ENCODE peak calls at places on chromosomes 12 and 14, in seven cellular contexts. V, Y, A, U, P, N and W are unnamed samples.

GRCh38 chr12:89884365-89884915 is 175.8 kb upstream of the ATP2B1 start:
- DNase-seq in V (no peak), Y (no peak), A (peak; percentile 60), U (no peak), P (no peak), N (no peak), W (no peak)

GRCh38 chr14:92584856-92585255 is 71.3 kb downstream of the RIN3 start:
- DNase-seq in V (no peak), Y (no peak), A (no peak), U (no peak), P (no peak), N (no peak), W (peak; percentile 58)

GRCh38 chr12:72277415-72277814 is 5.2 kb downstream of the TRHDE start:
- DNase-seq in V (no peak), Y (no peak), A (no peak), U (peak; percentile 61), P (no peak), N (no peak), W (no peak)

GRCh38 chr14:100578552-100578951 is 8.7 kb downstream of the BEGAIN start:
- DNase-seq in V (no peak), Y (no peak), A (no peak), U (no peak), P (no peak), N (no peak), W (no peak)

GRCh38 chr12:112796067-112796466 is 4.5 kb downstream of the RPH3A start:
- DNase-seq in V (no peak), Y (no peak), A (no peak), U (no peak), P (no peak), N (no peak), W (no peak)

GRCh38 chr12:80716711-80717469 is at the start of gene MYF5:
- DNase-seq in V (no peak), Y (no peak), A (no peak), U (no peak), P (no peak), N (no peak), W (no peak)

GRCh38 chr12:116310082-116310481 is 32.6 kb upstream of the MED13L start:
- DNase-seq in V (no peak), Y (no peak), A (no peak), U (no peak), P (no peak), N (no peak), W (no peak)

GRCh38 chr12:117501470-117501869 is 140.0 kb upstream of the NOS1 start:
- DNase-seq in V (no peak), Y (peak; percentile 72), A (no peak), U (no peak), P (peak; percentile 68), N (no peak), W (no peak)

GRCh38 chr12:112627851-112628250 is 163.7 kb upstream of the RPH3A start:
- DNase-seq in V (no peak), Y (no peak), A (no peak), U (no peak), P (no peak), N (no peak), W (no peak)

GRCh38 chr12:126228936-126229335 is 1163.7 kb downstream of the AACS start:
- DNase-seq in V (no peak), Y (no peak), A (no peak), U (no peak), P (no peak), N (no peak), W (no peak)

GRCh38 chr12:9115731-9116689 is at the start of gene A2M:
- DNase-seq in V (no peak), Y (peak; percentile 38), A (peak; percentile 21), U (peak; percentile 0), P (no peak), N (peak; percentile 76), W (peak; percentile 37)

GRCh38 chr14:85934123-85934885 is 404.4 kb downstream of the FLRT2 start:
- DNase-seq in V (no peak), Y (peak; percentile 26), A (no peak), U (no peak), P (peak; percentile 64), N (peak; percentile 14), W (no peak)

GRCh38 chr12:41466762-41467270 is 278.7 kb downstream of the PDZRN4 start:
- DNase-seq in V (no peak), Y (no peak), A (no peak), U (peak; percentile 2), P (no peak), N (no peak), W (no peak)

GRCh38 chr12:79127268-79127895 is 262.8 kb downstream of the SYT1 start:
- DNase-seq in V (no peak), Y (no peak), A (no peak), U (peak; percentile 100), P (no peak), N (no peak), W (no peak)

GRCh38 chr14:90491221-90491867 is 94.5 kb downstream of the CALM1 start:
- DNase-seq in V (no peak), Y (peak; percentile 71), A (peak; percentile 79), U (peak; percentile 78), P (no peak), N (peak; percentile 82), W (peak; percentile 53)

GRCh38 chr14:50527970-50528369 is 4.4 kb downstream of the MAP4K5 start:
- DNase-seq in V (no peak), Y (no peak), A (peak; percentile 50), U (peak; percentile 75), P (no peak), N (no peak), W (no peak)

DNA sequence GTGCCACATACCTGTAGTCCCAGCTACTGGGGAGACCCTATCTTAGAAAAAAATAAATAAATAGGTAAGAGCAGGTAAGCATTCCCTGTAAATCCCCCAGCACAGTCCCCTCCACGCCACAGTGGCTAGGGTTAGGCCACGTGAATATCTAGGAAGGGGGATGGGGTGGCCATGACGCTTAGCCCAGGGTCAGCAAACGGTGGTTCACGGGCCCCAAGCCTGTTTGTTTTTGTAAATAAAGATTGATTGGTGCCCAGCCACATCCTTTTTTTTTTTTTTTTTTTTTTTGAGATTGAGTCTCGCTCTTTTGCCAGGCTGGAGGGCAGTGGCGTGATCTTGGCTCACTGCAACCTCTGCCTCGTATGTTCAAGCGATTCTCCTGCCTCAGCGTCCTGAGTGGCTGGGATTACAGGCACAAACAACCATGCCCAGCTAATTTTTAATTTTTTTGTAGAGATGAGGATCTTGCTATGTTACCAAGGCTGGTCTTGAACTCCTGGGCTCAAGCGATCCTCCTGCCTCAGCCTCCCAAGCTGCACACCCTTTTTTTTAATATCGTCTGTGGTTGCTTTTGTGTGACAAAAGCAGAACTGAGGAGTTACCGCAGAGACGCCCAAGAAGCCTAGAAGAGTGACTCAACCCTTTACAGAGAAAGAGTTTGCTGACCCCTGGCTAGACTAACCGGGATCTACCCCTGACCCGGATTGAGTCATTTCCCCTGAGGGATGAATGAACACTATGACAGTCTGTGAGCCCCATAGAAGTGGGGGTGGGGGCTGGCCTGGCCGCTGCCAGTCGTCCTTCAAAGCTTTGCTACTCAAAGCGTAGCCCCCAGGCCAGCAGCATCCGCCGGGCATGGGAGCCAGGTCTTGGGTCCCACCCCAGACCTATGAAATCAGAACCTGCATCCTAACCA is 113.7 kb upstream of the NCOR2 start:
- DNase-seq in V (peak; percentile 27), Y (peak; percentile 76), A (no peak), U (peak; percentile 94), P (no peak), N (peak; percentile 55), W (peak; percentile 83)
- H3K4me1 ChIP-seq in V (peaks cover 4% of the 10 kb centered on the region), Y (peaks cover 73% of the 10 kb centered on the region), A (peaks cover 29% of the 10 kb centered on the region), U (peaks cover 65% of the 10 kb centered on the region), P (peaks cover 39% of the 10 kb centered on the region), N (peaks cover 17% of the 10 kb centered on the region), W (no peaks in the 10 kb centered on the region)

DNA sequence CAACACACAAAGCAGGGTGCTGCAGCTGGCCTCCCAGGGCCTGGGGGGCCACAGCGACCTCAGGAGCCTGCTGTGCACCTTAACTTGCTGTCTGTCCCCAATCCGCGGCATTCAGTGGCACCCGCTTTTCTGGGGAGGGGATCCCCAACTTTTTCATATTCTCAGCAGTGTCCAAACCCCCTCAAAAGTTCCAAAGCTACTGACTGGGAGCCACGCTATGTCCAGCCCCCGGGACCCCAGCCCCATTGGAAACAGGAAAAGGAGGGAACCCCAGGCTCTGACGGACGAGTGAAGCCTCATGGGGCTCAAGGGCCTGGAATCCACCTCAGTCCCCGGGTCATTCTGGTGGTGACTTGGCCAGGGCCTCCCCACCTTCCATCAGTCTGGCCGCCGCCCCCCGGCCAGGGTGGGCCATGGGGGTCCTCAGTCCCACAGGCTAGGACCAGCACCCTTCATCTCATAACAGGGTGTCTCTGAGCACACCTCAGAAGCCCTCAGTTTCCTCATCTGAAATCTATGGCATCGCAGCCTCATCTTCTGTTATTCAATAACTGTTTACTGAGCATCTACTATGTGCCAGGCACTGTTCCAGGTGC is 127.3 kb downstream of the NCOR2 start:
- DNase-seq in V (no peak), Y (no peak), A (no peak), U (no peak), P (no peak), N (no peak), W (no peak)
- H3K36me3 ChIP-seq in V (peaks cover 4% of the 10 kb centered on the region), Y (peaks cover 64% of the 10 kb centered on the region), A (peaks cover 19% of the 10 kb centered on the region), U (peaks cover 5% of the 10 kb centered on the region), P (no peaks in the 10 kb centered on the region), N (no peaks in the 10 kb centered on the region), W (no peaks in the 10 kb centered on the region)

GRCh38 chr14:69848903-69849391 is 30.3 kb upstream of the SMOC1 start:
- DNase-seq in V (no peak), Y (no peak), A (no peak), U (no peak), P (no peak), N (no peak), W (no peak)

GRCh38 chr14:69850086-69850735 is 29.0 kb upstream of the SMOC1 start:
- DNase-seq in V (no peak), Y (no peak), A (no peak), U (no peak), P (no peak), N (no peak), W (no peak)

GRCh38 chr14:69845787-69846186 is 33.4 kb upstream of the SMOC1 start:
- DNase-seq in V (no peak), Y (no peak), A (no peak), U (no peak), P (no peak), N (no peak), W (no peak)

GRCh38 chr14:69850736-69851112 is 28.5 kb upstream of the SMOC1 start:
- DNase-seq in V (no peak), Y (no peak), A (no peak), U (no peak), P (no peak), N (no peak), W (no peak)

GRCh38 chr14:69848156-69848555 is 31.1 kb upstream of the SMOC1 start:
- DNase-seq in V (no peak), Y (no peak), A (no peak), U (no peak), P (no peak), N (no peak), W (no peak)
- H3K27me3 ChIP-seq in V (no peaks in the 10 kb centered on the region), Y (peaks cover 22% of the 10 kb centered on the region), A (peaks cover 25% of the 10 kb centered on the region), U (peaks cover 5% of the 10 kb centered on the region), P (no peaks in the 10 kb centered on the region), N (no peaks in the 10 kb centered on the region), W (no peaks in the 10 kb centered on the region)

DNA sequence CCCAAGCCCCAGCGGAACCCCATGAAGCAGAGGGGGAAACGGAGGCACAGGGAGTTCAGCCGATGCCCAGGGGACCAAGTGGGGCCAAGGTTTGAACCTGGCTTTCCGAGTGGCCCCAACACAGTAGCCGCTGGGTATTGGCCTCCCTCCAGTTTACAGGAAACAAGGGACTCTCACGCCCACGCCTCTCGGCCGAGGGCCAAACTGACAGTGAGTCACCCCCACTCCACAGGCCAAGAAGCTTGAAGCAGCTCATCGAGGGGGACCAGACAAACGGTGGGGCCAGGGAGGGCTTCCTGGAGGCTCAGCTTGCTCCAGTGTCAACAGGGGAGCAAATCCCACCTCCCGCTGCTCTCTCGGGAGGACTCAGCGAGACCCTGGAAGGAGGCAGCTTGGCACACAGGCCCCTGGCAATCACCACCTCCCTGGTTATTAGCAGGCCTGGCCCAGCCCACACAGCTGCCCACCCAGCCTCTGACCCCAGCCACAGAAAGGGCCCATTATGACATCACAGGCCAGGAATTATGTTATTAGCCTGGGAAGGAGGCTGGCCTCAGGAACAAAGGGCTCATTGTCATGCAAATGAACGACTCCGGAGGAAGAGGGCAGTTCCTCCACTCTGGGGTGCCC is 54.6 kb downstream of the NCOR2 start:
- DNase-seq in V (peak; percentile 99), Y (peak; percentile 90), A (peak; percentile 79), U (peak; percentile 96), P (peak; percentile 90), N (peak; percentile 91), W (peak; percentile 86)
- H3K4me1 ChIP-seq in V (peaks cover 14% of the 10 kb centered on the region), Y (peaks cover 95% of the 10 kb centered on the region), A (peaks cover 64% of the 10 kb centered on the region), U (peaks cover 91% of the 10 kb centered on the region), P (peaks cover 75% of the 10 kb centered on the region), N (peaks cover 49% of the 10 kb centered on the region), W (peaks cover 6% of the 10 kb centered on the region)